ENCODE peak calls at places on chromosomes 1 and 21, in eight cellular contexts. T is thyroid gland, Z is gastrocnemius medialis, S is A549, B is heart left ventricle, L is ovary, G is body of pancreas, J is prostate gland. H is an unnamed sample.

GRCh38 chr1:196180847-196181593 is 427.2 kb downstream of the KCNT2 start:
- DNase-seq in T (no peak), Z (no peak), S (peak; percentile 86), B (no peak), L (no peak), G (no peak), J (no peak), H (no peak)

GRCh38 chr21:43978060-43978459 is 34.0 kb upstream of the TRAPPC10 start:
- DNase-seq in T (no peak), Z (no peak), S (no peak), B (no peak), L (no peak), G (no peak), J (no peak), H (no peak)

GRCh38 chr1:207826557-207827487 is 75.0 kb downstream of the CD46 start:
- DNase-seq in T (peak; percentile 76), Z (no peak), S (peak; percentile 66), B (no peak), L (peak; percentile 75), G (peak; percentile 50), J (peak; percentile 73), H (peak; percentile 50)

GRCh38 chr1:59427784-59428183 is 130.9 kb downstream of the FGGY start:
- DNase-seq in T (no peak), Z (no peak), S (no peak), B (no peak), L (no peak), G (no peak), J (no peak), H (no peak)

GRCh38 chr1:51296379-51297357 is 33.7 kb downstream of the TTC39A start:
- DNase-seq in T (peak; percentile 86), Z (peak; percentile 57), S (peak; percentile 75), B (peak; percentile 90), L (peak; percentile 92), G (peak; percentile 93), J (peak; percentile 78), H (peak; percentile 83)

GRCh38 chr1:246319111-246319510 is 188.0 kb downstream of the SMYD3 start:
- DNase-seq in T (no peak), Z (no peak), S (no peak), B (no peak), L (no peak), G (no peak), J (no peak), H (no peak)

GRCh38 chr1:90826834-90827233 is 109.7 kb upstream of the BARHL2 start:
- DNase-seq in T (no peak), Z (no peak), S (no peak), B (no peak), L (no peak), G (no peak), J (no peak), H (no peak)

GRCh38 chr1:228904222-228904621 is 168.9 kb downstream of the RHOU start:
- DNase-seq in T (no peak), Z (no peak), S (no peak), B (no peak), L (no peak), G (no peak), J (no peak), H (no peak)

GRCh38 chr1:89546082-89546889 is 21.7 kb downstream of the LRRC8B start:
- DNase-seq in T (peak; percentile 7), Z (no peak), S (no peak), B (no peak), L (no peak), G (no peak), J (peak; percentile 38), H (no peak)

GRCh38 chr1:29531596-29531995 is 295.3 kb downstream of the PTPRU start:
- DNase-seq in T (no peak), Z (no peak), S (no peak), B (no peak), L (no peak), G (no peak), J (no peak), H (no peak)

GRCh38 chr1:194829492-194829891 is 1643.1 kb upstream of the B3GALT2 start:
- DNase-seq in T (no peak), Z (no peak), S (no peak), B (no peak), L (no peak), G (no peak), J (no peak), H (no peak)

GRCh38 chr1:103448560-103448959 is 76.9 kb upstream of the RNPC3 start:
- DNase-seq in T (no peak), Z (no peak), S (no peak), B (no peak), L (no peak), G (no peak), J (no peak), H (no peak)

GRCh38 chr21:34598931-34599400 is 15.9 kb downstream of the RCAN1 start:
- DNase-seq in T (no peak), Z (no peak), S (no peak), B (no peak), L (no peak), G (no peak), J (no peak), H (no peak)

GRCh38 chr1:117473063-117473462 is 105.8 kb downstream of the MAN1A2 start:
- DNase-seq in T (no peak), Z (no peak), S (no peak), B (no peak), L (no peak), G (no peak), J (no peak), H (no peak)

GRCh38 chr1:172146149-172146850 is 274.2 kb upstream of the C1orf105 start:
- DNase-seq in T (no peak), Z (no peak), S (no peak), B (no peak), L (no peak), G (no peak), J (no peak), H (no peak)

GRCh38 chr1:232221790-232222499 is 408.0 kb downstream of the SIPA1L2 start:
- DNase-seq in T (peak; percentile 78), Z (no peak), S (peak; percentile 64), B (no peak), L (no peak), G (no peak), J (no peak), H (no peak)

GRCh38 chr21:38269567-38269917 is 12.8 kb downstream of the KCNJ15 start:
- DNase-seq in T (peak; percentile 34), Z (no peak), S (no peak), B (no peak), L (no peak), G (no peak), J (no peak), H (no peak)

GRCh38 chr1:94418664-94419655 is 771 bp downstream of the ABCD3 start:
- DNase-seq in T (peak; percentile 82), Z (peak; percentile 16), S (peak; percentile 22), B (peak; percentile 81), L (no peak), G (peak; percentile 70), J (peak; percentile 59), H (peak; percentile 32)

GRCh38 chr1:231188072-231188471 is 26.2 kb downstream of the TRIM67 start:
- DNase-seq in T (no peak), Z (no peak), S (no peak), B (no peak), L (no peak), G (no peak), J (no peak), H (no peak)

GRCh38 chr1:161511756-161512060 is 6.5 kb downstream of the FCGR2A start:
- DNase-seq in T (no peak), Z (no peak), S (no peak), B (no peak), L (no peak), G (no peak), J (no peak), H (no peak)
- H3K4me1 ChIP-seq in T (peaks cover 20% of the 10 kb centered on the region), Z (no peaks in the 10 kb centered on the region), S (peaks cover 5% of the 10 kb centered on the region), B (no peaks in the 10 kb centered on the region), L (no peaks in the 10 kb centered on the region), G (peaks cover 18% of the 10 kb centered on the region), J (no peaks in the 10 kb centered on the region), H (no peaks in the 10 kb centered on the region)

DNA sequence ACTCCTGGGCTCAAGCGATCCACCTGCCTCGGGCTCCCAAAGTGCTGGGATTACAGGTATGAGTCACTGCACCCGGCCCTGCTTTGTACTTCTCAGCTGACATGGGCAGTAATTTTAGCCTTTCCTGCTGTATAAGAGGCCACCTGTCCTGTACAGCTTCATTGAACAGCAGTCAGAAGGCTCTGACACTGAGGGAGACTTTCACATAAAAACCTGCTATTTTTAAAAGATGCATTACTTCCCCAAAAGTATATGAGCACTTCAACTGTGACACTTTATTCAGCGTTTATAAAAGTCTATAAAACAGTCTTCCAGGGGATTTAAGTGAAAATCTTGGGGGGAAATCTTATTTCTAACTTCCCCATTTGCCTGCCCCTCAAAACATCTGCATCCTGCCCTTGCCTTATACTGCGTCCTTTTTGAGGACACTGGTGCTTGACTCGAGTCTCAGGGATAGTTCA is 17.6 kb downstream of the RNU5D-1 start:
- DNase-seq in T (peak; percentile 27), Z (peak; percentile 62), S (no peak), B (no peak), L (no peak), G (no peak), J (no peak), H (no peak)
- TF ChIP-seq POLR2A in T (no peak), Z (no peak), S (no peak), B (no peak), L (no peak), G (no peak), J (no peak), H (no peak)

GRCh38 chr1:226100436-226101347 is 38.2 kb downstream of the H3-3A start:
- DNase-seq in T (peak; percentile 54), Z (no peak), S (peak; percentile 47), B (no peak), L (peak; percentile 53), G (peak; percentile 67), J (no peak), H (no peak)

GRCh38 chr1:226095286-226095685 is 32.8 kb downstream of the H3-3A start:
- DNase-seq in T (no peak), Z (no peak), S (no peak), B (no peak), L (peak; percentile 14), G (no peak), J (no peak), H (no peak)

GRCh38 chr1:226094451-226094850 is 31.9 kb downstream of the H3-3A start:
- DNase-seq in T (no peak), Z (no peak), S (no peak), B (no peak), L (peak; percentile 13), G (no peak), J (no peak), H (no peak)

GRCh38 chr1:226098870-226099832 is 36.6 kb downstream of the H3-3A start:
- DNase-seq in T (no peak), Z (no peak), S (no peak), B (no peak), L (no peak), G (no peak), J (no peak), H (no peak)

GRCh38 chr1:226097866-226098625 is 35.5 kb downstream of the H3-3A start:
- DNase-seq in T (no peak), Z (no peak), S (no peak), B (no peak), L (no peak), G (no peak), J (no peak), H (no peak)
- H3K27ac ChIP-seq in T (no peak overlapping the region), Z (no peak overlapping the region), S (no peak overlapping the region), B (no peak overlapping the region), L (no peak overlapping the region), G (no peak overlapping the region), J (no peak overlapping the region), H (no peak overlapping the region)

DNA sequence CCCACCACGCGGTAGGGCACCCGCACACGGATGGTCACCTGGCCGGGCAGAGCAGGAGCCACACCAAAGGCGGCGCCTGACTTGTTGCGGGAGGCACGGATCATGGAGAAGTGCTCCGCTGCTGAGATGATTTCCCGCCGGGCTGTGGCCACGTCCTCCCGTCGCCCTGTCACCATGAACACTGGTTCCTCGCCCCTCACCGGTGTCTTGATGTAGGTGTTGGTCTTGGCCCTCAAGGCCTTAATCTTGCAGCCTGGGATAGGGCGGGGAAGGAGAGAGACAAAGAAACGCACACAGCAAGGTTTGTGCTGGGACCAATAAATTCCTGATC is 4.9 kb downstream of the MEX3A start:
- DNase-seq in T (no peak), Z (no peak), S (no peak), B (no peak), L (no peak), G (no peak), J (no peak), H (no peak)
- H3K4me1 ChIP-seq in T (peaks cover 18% of the 10 kb centered on the region), Z (peaks cover 6% of the 10 kb centered on the region), S (peaks cover 11% of the 10 kb centered on the region), B (peaks cover 6% of the 10 kb centered on the region), L (peaks cover 2% of the 10 kb centered on the region), G (peaks cover 20% of the 10 kb centered on the region), J (no peaks in the 10 kb centered on the region), H (no peaks in the 10 kb centered on the region)